ENCODE peak calls at places on chromosomes 11 and 22, in nine cellular contexts. R, J, O, D, V, Z, I, L and H are unnamed samples.
A peak's percentile ranks its signal among the peaks of the same experiment; 100 is the strongest.

GRCh38 chr22:26377170-26377825 is 51.8 kb upstream of the ASPHD2 start:
- DNase-seq in R (no peak), Z (no peak), V (no peak), O (no peak), I (no peak), D (no peak), J (no peak), L (no peak), H (no peak)

GRCh38 chr22:45544588-45545170 is 42.0 kb downstream of the FBLN1 start:
- DNase-seq in D (no peak), Z (no peak), V (no peak), O (no peak), R (no peak), L (no peak), I (no peak), J (no peak), H (no peak)

GRCh38 chr11:6745465-6746015 is 26.2 kb downstream of the OR2AG2 start:
- DNase-seq in I (no peak), J (no peak), Z (no peak), V (no peak), R (no peak), L (no peak), D (no peak), O (no peak), H (no peak)

GRCh38 chr22:41482319-41482935 is 13.5 kb downstream of the ACO2 start:
- DNase-seq in I (no peak), V (no peak), Z (no peak), O (no peak), D (no peak), R (no peak), L (no peak), J (no peak), H (no peak)

GRCh38 chr22:42645938-42646568 is 3.1 kb downstream of the CYB5R3 start:
- DNase-seq in Z (no peak), J (no peak), O (no peak), L (no peak), V (no peak), D (no peak), I (no peak), R (no peak), H (no peak)

GRCh38 chr11:3880724-3881123 is 25.3 kb downstream of the STIM1 start:
- DNase-seq in I (peak; percentile 65), R (no peak), V (no peak), O (peak; percentile 11), L (no peak), J (no peak), D (no peak), Z (no peak), H (no peak)

GRCh38 chr22:42439821-42440674 is 7.8 kb upstream of the NFAM1 start:
- DNase-seq in Z (no peak), O (no peak), I (no peak), L (peak; percentile 45), J (no peak), V (no peak), R (peak; percentile 53), D (no peak), H (peak; percentile 84)

GRCh38 chr11:65643971-65644370 is 6.1 kb downstream of the SIPA1 start:
- DNase-seq in Z (no peak), V (no peak), O (no peak), D (no peak), I (no peak), L (no peak), R (no peak), J (peak; percentile 67), H (no peak)

GRCh38 chr11:68398870-68399865 is 61.4 kb upstream of the PPP6R3 start:
- DNase-seq in V (peak; percentile 39), O (peak; percentile 55), I (no peak), R (no peak), D (peak; percentile 96), J (no peak), L (peak; percentile 38), Z (peak; percentile 77), H (no peak)

GRCh38 chr22:30982501-30982900 is 13.4 kb downstream of the TUG1 start:
- DNase-seq in O (no peak), Z (no peak), L (no peak), J (no peak), D (no peak), V (no peak), R (no peak), I (no peak), H (no peak)

GRCh38 chr11:105861225-105861624 is 160.8 kb downstream of the MSANTD4 start:
- DNase-seq in O (no peak), I (no peak), D (no peak), J (no peak), V (no peak), Z (peak; percentile 18), L (no peak), R (no peak), H (no peak)

GRCh38 chr11:38950882-38951281 is 2352.8 kb upstream of the RAG2 start:
- DNase-seq in I (no peak), D (no peak), V (no peak), R (no peak), J (no peak), Z (no peak), L (no peak), O (no peak), H (no peak)

GRCh38 chr22:42300286-42301071 is 30.0 kb upstream of the TCF20 start:
- DNase-seq in J (peak; percentile 79), L (no peak), R (no peak), V (no peak), I (no peak), O (no peak), Z (no peak), D (no peak), H (no peak)

GRCh38 chr11:122207921-122208764 is 92.1 kb upstream of the BLID start:
- DNase-seq in R (no peak), Z (no peak), J (no peak), V (no peak), D (no peak), O (no peak), L (no peak), I (no peak), H (no peak)

GRCh38 chr11:76153609-76153949 is 52.7 kb downstream of the WNT11 start:
- DNase-seq in V (no peak), I (peak; percentile 49), L (no peak), R (no peak), J (peak; percentile 89), D (no peak), Z (no peak), O (no peak), H (no peak)

GRCh38 chr11:29022676-29023075 is 914.5 kb downstream of the METTL15 start:
- DNase-seq in I (no peak), V (no peak), Z (no peak), L (no peak), J (no peak), O (no peak), R (no peak), D (no peak), H (no peak)

GRCh38 chr11:72721689-72722049 is 30.5 kb downstream of the ARAP1 start:
- DNase-seq in J (no peak), L (no peak), V (no peak), O (no peak), Z (no peak), D (no peak), I (no peak), R (peak; percentile 55), H (peak; percentile 88)

GRCh38 chr11:65856689-65857499 is 1.1 kb downstream of the CFL1 start:
- DNase-seq in I (peak; percentile 48), R (peak; percentile 82), V (peak; percentile 66), J (peak; percentile 72), Z (peak; percentile 78), D (peak; percentile 92), L (peak; percentile 82), O (peak; percentile 78), H (peak; percentile 97)

GRCh38 chr11:35047179-35047578 is 91.8 kb upstream of the CD44 start:
- DNase-seq in R (no peak), V (no peak), I (no peak), L (no peak), Z (no peak), J (no peak), D (no peak), O (no peak), H (no peak)

GRCh38 chr11:134536677-134537076 is 124.6 kb upstream of the B3GAT1 start:
- DNase-seq in Z (no peak), I (no peak), O (no peak), V (no peak), J (no peak), D (peak; percentile 19), L (no peak), R (no peak), H (no peak)
- H3K9me3 ChIP-seq in Z (no peaks in the 10 kb centered on the region), I (no peaks in the 10 kb centered on the region), O (no peaks in the 10 kb centered on the region), V (no peaks in the 10 kb centered on the region), J (peaks cover 10% of the 10 kb centered on the region), D (no peaks in the 10 kb centered on the region), L (no peaks in the 10 kb centered on the region), R (no peaks in the 10 kb centered on the region), H (no peaks in the 10 kb centered on the region)

GRCh38 chr22:47356433-47357011 is 594.1 kb downstream of the TBC1D22A start:
- DNase-seq in O (no peak), J (no peak), Z (no peak), V (no peak), L (no peak), R (no peak), I (no peak), D (no peak), H (peak; percentile 44)
- H3K9me3 ChIP-seq in O (no peaks in the 10 kb centered on the region), J (no peaks in the 10 kb centered on the region), Z (no peaks in the 10 kb centered on the region), V (no peaks in the 10 kb centered on the region), L (peaks cover 6% of the 10 kb centered on the region), R (no peaks in the 10 kb centered on the region), I (peaks cover under 1% of the 10 kb centered on the region), D (no peaks in the 10 kb centered on the region), H (no peaks in the 10 kb centered on the region)

GRCh38 chr11:70604221-70604620 is 205.9 kb downstream of the CTTN start:
- DNase-seq in Z (no peak), J (no peak), O (no peak), V (no peak), D (no peak), L (no peak), R (no peak), I (no peak), H (no peak)

GRCh38 chr11:70605846-70606245 is 207.5 kb downstream of the CTTN start:
- DNase-seq in L (no peak), I (no peak), V (no peak), J (no peak), D (no peak), O (no peak), R (no peak), Z (no peak), H (no peak)

GRCh38 chr11:70603756-70604211 is 205.5 kb downstream of the CTTN start:
- DNase-seq in L (no peak), O (no peak), R (no peak), J (no peak), Z (no peak), V (no peak), I (no peak), D (no peak), H (no peak)

GRCh38 chr11:70606248-70606950 is 208.1 kb downstream of the CTTN start:
- DNase-seq in J (no peak), Z (no peak), I (no peak), O (no peak), V (no peak), R (no peak), D (no peak), L (no peak), H (no peak)

GRCh38 chr11:70604630-70605520 is 206.5 kb downstream of the CTTN start:
- DNase-seq in L (no peak), V (no peak), R (no peak), O (no peak), Z (no peak), J (no peak), I (no peak), D (no peak), H (no peak)
- H3K9me3 ChIP-seq in L (no peaks in the 10 kb centered on the region), V (no peaks in the 10 kb centered on the region), R (no peaks in the 10 kb centered on the region), O (no peaks in the 10 kb centered on the region), Z (no peaks in the 10 kb centered on the region), J (no peaks in the 10 kb centered on the region), I (no peaks in the 10 kb centered on the region), D (no peaks in the 10 kb centered on the region), H (no peaks in the 10 kb centered on the region)

GRCh38 chr11:60168306-60168705 is 14.6 kb downstream of the MS4A6A start:
- DNase-seq in J (no peak), Z (no peak), O (no peak), R (no peak), V (no peak), D (no peak), I (no peak), L (no peak), H (no peak)
- H3K9me3 ChIP-seq in J (peaks cover 5% of the 10 kb centered on the region), Z (no peaks in the 10 kb centered on the region), O (no peaks in the 10 kb centered on the region), R (no peaks in the 10 kb centered on the region), V (no peaks in the 10 kb centered on the region), D (no peaks in the 10 kb centered on the region), I (no peaks in the 10 kb centered on the region), L (no peaks in the 10 kb centered on the region), H (peaks cover 31% of the 10 kb centered on the region)